ENCODE peak calls at places on chromosomes 12 and 14, in seven cellular contexts. One of them, this sample, is unnamed.

GRCh38 chr12:121711925-121712461 is 559 bp upstream of the TMEM120B start:
- DNase-seq in activated CD4-positive, alpha-beta T cell treated with anti-CD3 and anti-CD28 coated beads for 48 hours: peak
- DNase-seq in stimulated activated CD8-positive, alpha-beta memory T cell treated with anti-CD3 and anti-CD28 coated beads, Interleukin-4, amount 100 ng/mL, for 4 hours: no peak
- DNase-seq in left lung: peak
- DNase-seq in HT1080: no peak
- DNase-seq in activated T-cell treated with anti-CD3 and anti-CD28 coated beads for 48 hours: peak
- DNase-seq in left lobe of liver: peak
- DNase-seq in this sample: no peak

GRCh38 chr12:115984607-115985006 is 292.9 kb downstream of the MED13L start:
- DNase-seq in activated CD4-positive, alpha-beta T cell treated with anti-CD3 and anti-CD28 coated beads for 48 hours: no peak
- DNase-seq in stimulated activated CD8-positive, alpha-beta memory T cell treated with anti-CD3 and anti-CD28 coated beads, Interleukin-4, amount 100 ng/mL, for 4 hours: no peak
- DNase-seq in left lung: no peak
- DNase-seq in HT1080: no peak
- DNase-seq in activated T-cell treated with anti-CD3 and anti-CD28 coated beads for 48 hours: no peak
- DNase-seq in left lobe of liver: no peak
- DNase-seq in this sample: no peak

GRCh38 chr12:119181202-119181601 is 2.5 kb downstream of the HSPB8 start:
- DNase-seq in activated CD4-positive, alpha-beta T cell treated with anti-CD3 and anti-CD28 coated beads for 48 hours: no peak
- DNase-seq in stimulated activated CD8-positive, alpha-beta memory T cell treated with anti-CD3 and anti-CD28 coated beads, Interleukin-4, amount 100 ng/mL, for 4 hours: no peak
- DNase-seq in left lung: no peak
- DNase-seq in HT1080: no peak
- DNase-seq in activated T-cell treated with anti-CD3 and anti-CD28 coated beads for 48 hours: no peak
- DNase-seq in left lobe of liver: no peak
- DNase-seq in this sample: no peak

GRCh38 chr14:23751591-23751990 is 115.4 kb downstream of the DHRS2 start:
- DNase-seq in activated CD4-positive, alpha-beta T cell treated with anti-CD3 and anti-CD28 coated beads for 48 hours: no peak
- DNase-seq in stimulated activated CD8-positive, alpha-beta memory T cell treated with anti-CD3 and anti-CD28 coated beads, Interleukin-4, amount 100 ng/mL, for 4 hours: no peak
- DNase-seq in left lung: no peak
- DNase-seq in HT1080: no peak
- DNase-seq in activated T-cell treated with anti-CD3 and anti-CD28 coated beads for 48 hours: no peak
- DNase-seq in left lobe of liver: no peak
- DNase-seq in this sample: no peak

GRCh38 chr12:21989819-21990412 is 48.7 kb upstream of the ABCC9 start:
- DNase-seq in activated CD4-positive, alpha-beta T cell treated with anti-CD3 and anti-CD28 coated beads for 48 hours: no peak
- DNase-seq in stimulated activated CD8-positive, alpha-beta memory T cell treated with anti-CD3 and anti-CD28 coated beads, Interleukin-4, amount 100 ng/mL, for 4 hours: no peak
- DNase-seq in left lung: no peak
- DNase-seq in HT1080: no peak
- DNase-seq in activated T-cell treated with anti-CD3 and anti-CD28 coated beads for 48 hours: no peak
- DNase-seq in left lobe of liver: no peak
- DNase-seq in this sample: no peak

GRCh38 chr12:27869567-27869966 is 89.5 kb upstream of the MANSC4 start:
- DNase-seq in activated CD4-positive, alpha-beta T cell treated with anti-CD3 and anti-CD28 coated beads for 48 hours: no peak
- DNase-seq in stimulated activated CD8-positive, alpha-beta memory T cell treated with anti-CD3 and anti-CD28 coated beads, Interleukin-4, amount 100 ng/mL, for 4 hours: no peak
- DNase-seq in left lung: peak
- DNase-seq in HT1080: no peak
- DNase-seq in activated T-cell treated with anti-CD3 and anti-CD28 coated beads for 48 hours: no peak
- DNase-seq in left lobe of liver: no peak
- DNase-seq in this sample: no peak

GRCh38 chr12:47767197-47767724 is 5.8 kb upstream of the SLC48A1 start:
- DNase-seq in activated CD4-positive, alpha-beta T cell treated with anti-CD3 and anti-CD28 coated beads for 48 hours: peak
- DNase-seq in stimulated activated CD8-positive, alpha-beta memory T cell treated with anti-CD3 and anti-CD28 coated beads, Interleukin-4, amount 100 ng/mL, for 4 hours: peak
- DNase-seq in left lung: no peak
- DNase-seq in HT1080: no peak
- DNase-seq in activated T-cell treated with anti-CD3 and anti-CD28 coated beads for 48 hours: peak
- DNase-seq in left lobe of liver: peak
- DNase-seq in this sample: no peak

GRCh38 chr12:50887191-50887590 is 44.5 kb downstream of the TMPRSS12 start:
- DNase-seq in activated CD4-positive, alpha-beta T cell treated with anti-CD3 and anti-CD28 coated beads for 48 hours: no peak
- DNase-seq in stimulated activated CD8-positive, alpha-beta memory T cell treated with anti-CD3 and anti-CD28 coated beads, Interleukin-4, amount 100 ng/mL, for 4 hours: no peak
- DNase-seq in left lung: no peak
- DNase-seq in HT1080: no peak
- DNase-seq in activated T-cell treated with anti-CD3 and anti-CD28 coated beads for 48 hours: no peak
- DNase-seq in left lobe of liver: no peak
- DNase-seq in this sample: no peak

GRCh38 chr14:89641495-89642162 is 224.6 kb upstream of the FOXN3 start:
- DNase-seq in activated CD4-positive, alpha-beta T cell treated with anti-CD3 and anti-CD28 coated beads for 48 hours: peak
- DNase-seq in stimulated activated CD8-positive, alpha-beta memory T cell treated with anti-CD3 and anti-CD28 coated beads, Interleukin-4, amount 100 ng/mL, for 4 hours: no peak
- DNase-seq in left lung: no peak
- DNase-seq in HT1080: no peak
- DNase-seq in activated T-cell treated with anti-CD3 and anti-CD28 coated beads for 48 hours: no peak
- DNase-seq in left lobe of liver: no peak
- DNase-seq in this sample: no peak

GRCh38 chr14:32258574-32258973 is 55.5 kb upstream of the RNU6-8 start:
- DNase-seq in activated CD4-positive, alpha-beta T cell treated with anti-CD3 and anti-CD28 coated beads for 48 hours: no peak
- DNase-seq in stimulated activated CD8-positive, alpha-beta memory T cell treated with anti-CD3 and anti-CD28 coated beads, Interleukin-4, amount 100 ng/mL, for 4 hours: no peak
- DNase-seq in left lung: no peak
- DNase-seq in HT1080: no peak
- DNase-seq in activated T-cell treated with anti-CD3 and anti-CD28 coated beads for 48 hours: no peak
- DNase-seq in left lobe of liver: no peak
- DNase-seq in this sample: no peak

GRCh38 chr14:77039285-77040058 is 11.0 kb upstream of the IRF2BPL start:
- DNase-seq in activated CD4-positive, alpha-beta T cell treated with anti-CD3 and anti-CD28 coated beads for 48 hours: no peak
- DNase-seq in stimulated activated CD8-positive, alpha-beta memory T cell treated with anti-CD3 and anti-CD28 coated beads, Interleukin-4, amount 100 ng/mL, for 4 hours: no peak
- DNase-seq in left lung: no peak
- DNase-seq in HT1080: no peak
- DNase-seq in activated T-cell treated with anti-CD3 and anti-CD28 coated beads for 48 hours: no peak
- DNase-seq in left lobe of liver: no peak
- DNase-seq in this sample: no peak

GRCh38 chr14:65301862-65302539 is 110.5 kb upstream of the FUT8 start:
- DNase-seq in activated CD4-positive, alpha-beta T cell treated with anti-CD3 and anti-CD28 coated beads for 48 hours: no peak
- DNase-seq in stimulated activated CD8-positive, alpha-beta memory T cell treated with anti-CD3 and anti-CD28 coated beads, Interleukin-4, amount 100 ng/mL, for 4 hours: no peak
- DNase-seq in left lung: no peak
- DNase-seq in HT1080: no peak
- DNase-seq in activated T-cell treated with anti-CD3 and anti-CD28 coated beads for 48 hours: no peak
- DNase-seq in left lobe of liver: no peak
- DNase-seq in this sample: no peak

GRCh38 chr14:25622752-25623151 is 572.8 kb upstream of the STXBP6 start:
- DNase-seq in activated CD4-positive, alpha-beta T cell treated with anti-CD3 and anti-CD28 coated beads for 48 hours: no peak
- DNase-seq in stimulated activated CD8-positive, alpha-beta memory T cell treated with anti-CD3 and anti-CD28 coated beads, Interleukin-4, amount 100 ng/mL, for 4 hours: no peak
- DNase-seq in left lung: no peak
- DNase-seq in HT1080: no peak
- DNase-seq in activated T-cell treated with anti-CD3 and anti-CD28 coated beads for 48 hours: no peak
- DNase-seq in left lobe of liver: no peak
- DNase-seq in this sample: no peak

GRCh38 chr12:42504049-42504448 is 85.5 kb downstream of the PRICKLE1 start:
- DNase-seq in activated CD4-positive, alpha-beta T cell treated with anti-CD3 and anti-CD28 coated beads for 48 hours: no peak
- DNase-seq in stimulated activated CD8-positive, alpha-beta memory T cell treated with anti-CD3 and anti-CD28 coated beads, Interleukin-4, amount 100 ng/mL, for 4 hours: no peak
- DNase-seq in left lung: no peak
- DNase-seq in HT1080: no peak
- DNase-seq in activated T-cell treated with anti-CD3 and anti-CD28 coated beads for 48 hours: no peak
- DNase-seq in left lobe of liver: no peak
- DNase-seq in this sample: no peak

GRCh38 chr12:111330800-111331752 is 37.8 kb downstream of the PHETA1 start:
- DNase-seq in activated CD4-positive, alpha-beta T cell treated with anti-CD3 and anti-CD28 coated beads for 48 hours: no peak
- DNase-seq in stimulated activated CD8-positive, alpha-beta memory T cell treated with anti-CD3 and anti-CD28 coated beads, Interleukin-4, amount 100 ng/mL, for 4 hours: no peak
- DNase-seq in left lung: no peak
- DNase-seq in HT1080: peak
- DNase-seq in activated T-cell treated with anti-CD3 and anti-CD28 coated beads for 48 hours: no peak
- DNase-seq in left lobe of liver: no peak
- DNase-seq in this sample: no peak

GRCh38 chr14:74922752-74923401 is at the start of gene RPS6KL1:
- DNase-seq in activated CD4-positive, alpha-beta T cell treated with anti-CD3 and anti-CD28 coated beads for 48 hours: peak
- DNase-seq in stimulated activated CD8-positive, alpha-beta memory T cell treated with anti-CD3 and anti-CD28 coated beads, Interleukin-4, amount 100 ng/mL, for 4 hours: no peak
- DNase-seq in left lung: peak
- DNase-seq in HT1080: no peak
- DNase-seq in activated T-cell treated with anti-CD3 and anti-CD28 coated beads for 48 hours: peak
- DNase-seq in left lobe of liver: peak
- DNase-seq in this sample: no peak

GRCh38 chr12:4282892-4283511 is 9.4 kb downstream of the CCND2 start:
- DNase-seq in activated CD4-positive, alpha-beta T cell treated with anti-CD3 and anti-CD28 coated beads for 48 hours: no peak
- DNase-seq in stimulated activated CD8-positive, alpha-beta memory T cell treated with anti-CD3 and anti-CD28 coated beads, Interleukin-4, amount 100 ng/mL, for 4 hours: no peak
- DNase-seq in left lung: no peak
- DNase-seq in HT1080: no peak
- DNase-seq in activated T-cell treated with anti-CD3 and anti-CD28 coated beads for 48 hours: no peak
- DNase-seq in left lobe of liver: no peak
- DNase-seq in this sample: peak

GRCh38 chr12:78863482-78864427 is 819 bp upstream of the SYT1 start:
- DNase-seq in activated CD4-positive, alpha-beta T cell treated with anti-CD3 and anti-CD28 coated beads for 48 hours: no peak
- DNase-seq in stimulated activated CD8-positive, alpha-beta memory T cell treated with anti-CD3 and anti-CD28 coated beads, Interleukin-4, amount 100 ng/mL, for 4 hours: no peak
- DNase-seq in left lung: peak
- DNase-seq in HT1080: peak
- DNase-seq in activated T-cell treated with anti-CD3 and anti-CD28 coated beads for 48 hours: no peak
- DNase-seq in left lobe of liver: no peak
- DNase-seq in this sample: no peak

GRCh38 chr14:92973265-92973797 is 50.4 kb downstream of the CHGA start:
- DNase-seq in activated CD4-positive, alpha-beta T cell treated with anti-CD3 and anti-CD28 coated beads for 48 hours: peak
- DNase-seq in stimulated activated CD8-positive, alpha-beta memory T cell treated with anti-CD3 and anti-CD28 coated beads, Interleukin-4, amount 100 ng/mL, for 4 hours: no peak
- DNase-seq in left lung: no peak
- DNase-seq in HT1080: peak
- DNase-seq in activated T-cell treated with anti-CD3 and anti-CD28 coated beads for 48 hours: peak
- DNase-seq in left lobe of liver: peak
- DNase-seq in this sample: no peak

GRCh38 chr12:68915055-68915454 is 17.9 kb downstream of the CPM start:
- DNase-seq in activated CD4-positive, alpha-beta T cell treated with anti-CD3 and anti-CD28 coated beads for 48 hours: no peak
- DNase-seq in stimulated activated CD8-positive, alpha-beta memory T cell treated with anti-CD3 and anti-CD28 coated beads, Interleukin-4, amount 100 ng/mL, for 4 hours: no peak
- DNase-seq in left lung: no peak
- DNase-seq in HT1080: peak
- DNase-seq in activated T-cell treated with anti-CD3 and anti-CD28 coated beads for 48 hours: no peak
- DNase-seq in left lobe of liver: no peak
- DNase-seq in this sample: no peak

GRCh38 chr14:99191663-99192621 is 80.1 kb downstream of the BCL11B start:
- DNase-seq in activated CD4-positive, alpha-beta T cell treated with anti-CD3 and anti-CD28 coated beads for 48 hours: peak
- DNase-seq in stimulated activated CD8-positive, alpha-beta memory T cell treated with anti-CD3 and anti-CD28 coated beads, Interleukin-4, amount 100 ng/mL, for 4 hours: no peak
- DNase-seq in left lung: peak
- DNase-seq in HT1080: peak
- DNase-seq in activated T-cell treated with anti-CD3 and anti-CD28 coated beads for 48 hours: no peak
- DNase-seq in left lobe of liver: peak
- DNase-seq in this sample: no peak

GRCh38 chr14:87834594-87834993 is 158.4 kb downstream of the GALC start:
- DNase-seq in activated CD4-positive, alpha-beta T cell treated with anti-CD3 and anti-CD28 coated beads for 48 hours: no peak
- DNase-seq in stimulated activated CD8-positive, alpha-beta memory T cell treated with anti-CD3 and anti-CD28 coated beads, Interleukin-4, amount 100 ng/mL, for 4 hours: no peak
- DNase-seq in left lung: no peak
- DNase-seq in HT1080: no peak
- DNase-seq in activated T-cell treated with anti-CD3 and anti-CD28 coated beads for 48 hours: no peak
- DNase-seq in left lobe of liver: no peak
- DNase-seq in this sample: no peak

GRCh38 chr12:67593041-67593870 is 55.3 kb upstream of the DYRK2 start:
- DNase-seq in activated CD4-positive, alpha-beta T cell treated with anti-CD3 and anti-CD28 coated beads for 48 hours: no peak
- DNase-seq in stimulated activated CD8-positive, alpha-beta memory T cell treated with anti-CD3 and anti-CD28 coated beads, Interleukin-4, amount 100 ng/mL, for 4 hours: no peak
- DNase-seq in left lung: no peak
- DNase-seq in HT1080: peak
- DNase-seq in activated T-cell treated with anti-CD3 and anti-CD28 coated beads for 48 hours: no peak
- DNase-seq in left lobe of liver: no peak
- DNase-seq in this sample: no peak

GRCh38 chr12:100936661-100937060 is 142.1 kb downstream of the ANO4 start:
- DNase-seq in activated CD4-positive, alpha-beta T cell treated with anti-CD3 and anti-CD28 coated beads for 48 hours: no peak
- DNase-seq in stimulated activated CD8-positive, alpha-beta memory T cell treated with anti-CD3 and anti-CD28 coated beads, Interleukin-4, amount 100 ng/mL, for 4 hours: no peak
- DNase-seq in left lung: no peak
- DNase-seq in HT1080: no peak
- DNase-seq in activated T-cell treated with anti-CD3 and anti-CD28 coated beads for 48 hours: no peak
- DNase-seq in left lobe of liver: no peak
- DNase-seq in this sample: no peak

GRCh38 chr14:51855234-51855633 is 5.2 kb upstream of the GNG2 start:
- DNase-seq in activated CD4-positive, alpha-beta T cell treated with anti-CD3 and anti-CD28 coated beads for 48 hours: no peak
- DNase-seq in stimulated activated CD8-positive, alpha-beta memory T cell treated with anti-CD3 and anti-CD28 coated beads, Interleukin-4, amount 100 ng/mL, for 4 hours: no peak
- DNase-seq in left lung: no peak
- DNase-seq in HT1080: no peak
- DNase-seq in activated T-cell treated with anti-CD3 and anti-CD28 coated beads for 48 hours: no peak
- DNase-seq in left lobe of liver: no peak
- DNase-seq in this sample: no peak

This sample was measured in osteocyte.